ENCODE peak calls at places on chromosome 18, in nine cellular contexts. Z, X, V, K, W, D, F, A and J are unnamed samples.

GRCh38 chr18:5173646-5174045 is 23.4 kb downstream of the AKAIN1 start:
- DNase-seq in V (no peak), Z (no peak), F (no peak), A (no peak), D (no peak), W (no peak), K (no peak), X (no peak), J (no peak)

GRCh38 chr18:79890638-79891037 is 60.8 kb downstream of the SLC66A2 start:
- DNase-seq in V (no peak), X (no peak), D (no peak), W (no peak), A (no peak), K (no peak), F (no peak), Z (no peak), J (no peak)

GRCh38 chr18:80175451-80176235 is 66.6 kb downstream of the ADNP2 start:
- DNase-seq in X (no peak), W (no peak), V (no peak), A (no peak), Z (no peak), K (no peak), D (no peak), F (no peak), J (no peak)

GRCh38 chr18:65326831-65327230 is 424.0 kb upstream of the CDH7 start:
- DNase-seq in Z (no peak), D (no peak), W (no peak), X (no peak), A (no peak), V (no peak), F (no peak), K (no peak), J (no peak)

GRCh38 chr18:74498712-74499629 is 2.8 kb downstream of the CNDP2 start:
- DNase-seq in A (no peak), D (no peak), F (peak), K (peak), V (peak), Z (no peak), W (no peak), X (peak), J (no peak)

GRCh38 chr18:21262979-21263378 is 20.9 kb downstream of the GREB1L start:
- DNase-seq in D (peak), X (no peak), V (no peak), A (no peak), Z (no peak), W (no peak), K (no peak), F (no peak), J (no peak)

GRCh38 chr18:50629148-50629631 is 69.3 kb downstream of the MAPK4 start:
- DNase-seq in D (no peak), K (no peak), V (no peak), F (no peak), X (no peak), Z (no peak), W (no peak), A (no peak), J (no peak)

GRCh38 chr18:54148151-54148550 is 76.3 kb downstream of the MBD2 start:
- DNase-seq in Z (no peak), K (no peak), X (no peak), F (no peak), W (no peak), D (no peak), V (no peak), A (no peak), J (no peak)

GRCh38 chr18:79596451-79597175 is 83.0 kb upstream of the CTDP1 start:
- DNase-seq in W (no peak), D (no peak), A (no peak), Z (no peak), F (no peak), K (no peak), V (peak), X (no peak), J (no peak)

GRCh38 chr18:79439201-79440023 is 43.7 kb downstream of the NFATC1 start:
- DNase-seq in V (no peak), D (no peak), K (no peak), Z (no peak), X (no peak), F (no peak), A (peak), W (no peak), J (no peak)

GRCh38 chr18:46725310-46725709 is 31.5 kb downstream of the ST8SIA5 start:
- DNase-seq in A (no peak), X (no peak), K (no peak), V (no peak), Z (no peak), F (no peak), W (no peak), D (no peak), J (peak)

GRCh38 chr18:74351354-74351753 is 35.7 kb downstream of the C18orf63 start:
- DNase-seq in Z (no peak), K (no peak), F (no peak), V (no peak), D (no peak), X (no peak), A (peak), W (no peak), J (no peak)

GRCh38 chr18:35282353-35282752 is 7.7 kb downstream of the ZSCAN30 start:
- DNase-seq in K (no peak), X (no peak), D (no peak), V (no peak), F (no peak), Z (peak), A (peak), W (no peak), J (no peak)

DNA sequence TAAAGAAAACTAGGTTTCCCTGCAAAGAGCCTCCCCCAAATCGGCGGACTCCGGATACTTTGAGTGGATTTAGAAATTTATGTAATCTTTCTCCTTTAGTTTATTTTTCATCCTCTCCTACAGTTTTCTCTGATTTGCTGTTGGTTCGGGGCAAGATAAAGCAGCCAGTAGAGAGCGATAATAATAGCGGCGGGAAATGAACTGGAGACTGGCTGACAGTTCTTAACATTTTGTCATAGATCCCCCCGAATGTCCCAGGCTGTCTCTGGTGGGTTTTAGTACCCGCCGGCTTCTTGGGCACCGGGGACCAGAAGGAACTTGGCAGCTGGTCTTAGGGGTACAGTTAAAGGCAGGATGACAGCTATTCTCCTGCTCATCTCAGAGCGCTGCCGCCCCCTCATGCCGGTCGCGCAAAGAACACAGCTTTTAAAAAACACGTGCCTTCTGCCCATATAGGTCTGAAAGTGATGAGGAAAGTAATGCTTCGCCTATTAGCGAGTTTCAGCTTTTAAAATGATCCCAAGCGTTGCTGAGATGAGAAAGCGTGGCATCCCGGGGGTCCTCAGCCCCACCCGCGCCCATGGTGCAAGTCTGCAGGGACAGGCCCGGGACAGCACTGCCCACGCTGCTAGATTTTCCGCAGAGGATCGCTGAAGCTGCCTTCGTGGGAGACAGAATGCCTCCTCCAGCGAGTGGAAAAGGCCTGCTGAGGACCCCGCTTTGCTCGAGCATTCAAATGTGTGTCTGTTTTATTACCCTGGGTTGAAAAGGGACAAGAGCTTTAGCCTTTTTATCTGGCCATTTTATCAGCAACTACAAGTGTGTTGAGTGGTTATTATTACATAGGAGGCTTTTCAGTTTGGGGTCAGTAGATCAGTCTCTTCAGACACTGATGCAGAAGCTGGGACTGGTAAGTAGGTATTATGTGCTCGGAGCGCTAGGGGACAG is 3.8 kb downstream of the ONECUT2 start:
- DNase-seq in D (peak), Z (no peak), K (no peak), A (no peak), W (no peak), X (peak), F (no peak), V (no peak), J (no peak)
- TF ChIP-seq CTCF in D (peak), Z (peak), K (no peak), A (no peak), W (no peak), X (no peak), F (peak), V (no peak), J (no peak)

DNA sequence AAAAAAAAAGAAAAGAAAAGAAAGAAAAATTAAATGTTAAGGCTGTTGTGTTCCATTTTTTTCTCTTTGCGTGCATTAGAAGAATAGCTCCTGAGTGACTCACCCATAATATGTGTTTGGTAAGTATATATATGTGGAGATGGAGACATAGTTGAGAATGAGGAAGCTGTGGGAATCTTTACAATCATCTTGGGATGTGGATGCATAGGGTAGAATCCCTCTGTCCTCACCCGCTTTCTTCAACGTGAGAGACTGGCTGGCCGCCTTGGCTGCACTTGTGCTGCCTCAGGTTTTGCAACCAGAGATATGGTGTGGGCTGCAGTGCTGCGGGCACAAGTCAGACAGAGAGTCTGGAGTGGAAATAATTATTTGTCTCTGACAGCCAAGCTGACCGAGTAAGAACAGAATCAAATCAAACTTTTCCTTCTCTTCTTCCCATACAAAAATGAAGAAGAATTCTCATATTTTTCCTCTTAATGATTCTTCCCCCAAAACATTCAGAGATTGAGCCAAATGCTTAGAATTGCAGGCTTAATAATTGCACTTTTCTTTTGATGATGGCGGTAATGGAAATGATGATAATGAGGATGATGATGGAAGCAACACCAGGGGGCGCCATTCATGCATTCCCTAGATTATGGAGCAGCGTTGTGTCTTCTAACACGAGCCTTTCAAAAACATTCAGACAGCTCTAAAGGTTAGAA is 48.5 kb downstream of the SERPINB7 start:
- DNase-seq in F (no peak), X (peak), Z (peak), V (no peak), D (peak), K (peak), A (peak), W (no peak), J (no peak)
- TF ChIP-seq CTCF in F (peak), X (no peak), Z (peak), V (peak), D (peak), K (peak), A (peak), W (no peak), J (peak)

DNA sequence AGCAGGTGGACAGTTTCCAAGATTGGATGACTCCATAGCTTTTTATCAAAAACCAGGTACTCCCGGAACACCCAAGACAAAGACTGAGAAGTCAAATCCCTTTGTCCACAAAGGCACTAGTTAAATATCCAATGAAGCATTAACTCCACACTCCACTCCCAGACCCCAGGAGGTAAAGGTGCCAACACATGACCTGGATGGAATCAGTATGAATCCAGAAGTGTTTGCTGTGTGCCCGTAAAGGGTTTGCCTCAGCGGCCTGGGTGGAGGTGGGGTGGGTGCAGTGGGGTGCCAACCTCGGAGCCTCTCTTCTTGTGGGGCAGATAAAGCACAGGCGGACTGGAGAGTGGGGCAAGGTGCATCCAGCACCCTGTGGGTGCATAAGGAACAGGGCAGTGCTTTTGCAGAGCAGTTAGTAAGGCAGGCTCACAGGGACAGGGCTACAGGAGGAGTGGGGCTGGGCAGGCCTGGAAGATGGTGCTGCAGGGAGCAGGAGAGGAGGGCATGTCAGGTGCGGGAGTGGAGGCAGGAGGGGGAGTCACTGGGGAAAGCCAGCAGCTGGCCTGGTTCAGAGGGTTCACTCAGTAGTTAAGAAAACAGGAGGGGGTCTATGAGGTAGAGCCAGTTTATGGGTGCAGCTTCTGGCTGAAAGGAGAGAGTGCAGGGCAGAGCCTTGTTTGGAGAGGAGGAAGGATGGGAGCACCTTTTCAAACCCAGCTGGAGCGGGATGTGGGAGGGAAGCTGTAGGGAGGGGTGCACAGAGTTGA is 208.4 kb upstream of the SMAD2 start:
- DNase-seq in D (no peak), F (no peak), K (no peak), X (no peak), V (no peak), W (no peak), A (no peak), Z (no peak), J (no peak)
- TF ChIP-seq CTCF in D (no peak), F (no peak), K (no peak), X (no peak), V (no peak), W (no peak), A (no peak), Z (no peak), J (no peak)

GRCh38 chr18:11570770-11571169 is 38.6 kb upstream of the SLC35G4 start:
- DNase-seq in D (no peak), A (peak), F (no peak), X (no peak), W (no peak), K (no peak), V (no peak), Z (no peak), J (no peak)
- TF ChIP-seq CTCF in D (peak), A (peak), F (no peak), X (no peak), W (no peak), K (no peak), V (no peak), Z (no peak), J (peak)

DNA sequence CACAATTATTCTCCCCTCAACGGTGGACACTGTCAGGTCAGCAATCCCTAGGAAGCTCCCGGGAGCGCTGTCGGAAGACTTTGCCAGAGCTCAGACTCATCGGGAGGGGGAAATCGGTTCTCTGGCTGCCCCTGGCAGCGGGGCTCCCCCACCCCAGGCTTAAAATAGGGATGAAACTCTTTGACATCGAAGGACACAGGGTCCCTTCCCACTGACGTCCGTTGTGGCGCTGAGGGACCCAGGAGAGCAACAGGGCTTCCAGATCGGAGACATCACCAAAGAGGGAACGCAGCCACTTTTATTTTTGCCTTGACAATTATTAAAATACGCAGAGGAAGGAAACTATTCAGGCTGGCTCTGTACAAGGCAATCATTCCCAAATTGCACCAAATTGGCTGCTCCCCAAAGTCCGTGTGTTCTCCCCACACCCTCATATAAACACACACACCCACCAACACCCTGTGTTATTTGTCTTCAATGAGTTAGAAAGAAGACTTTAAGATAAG is 249.0 kb downstream of the CDH20 start:
- DNase-seq in X (no peak), F (no peak), W (peak), A (no peak), Z (no peak), V (no peak), K (peak), D (no peak), J (no peak)
- TF ChIP-seq CTCF in X (no peak), F (no peak), W (peak), A (no peak), Z (no peak), V (no peak), K (peak), D (no peak), J (no peak)

GRCh38 chr18:8484951-8485350 is 124.3 kb upstream of the RAB12 start:
- DNase-seq in K (no peak), D (no peak), V (no peak), X (no peak), W (no peak), Z (no peak), A (no peak), F (no peak), J (peak)

GRCh38 chr18:8493141-8493540 is 116.1 kb upstream of the RAB12 start:
- DNase-seq in Z (no peak), K (no peak), V (no peak), W (no peak), D (no peak), X (no peak), A (no peak), F (no peak), J (peak)

GRCh38 chr18:8491516-8491915 is 117.7 kb upstream of the RAB12 start:
- DNase-seq in Z (no peak), A (no peak), W (no peak), F (no peak), V (no peak), X (no peak), D (no peak), K (no peak), J (no peak)

DNA sequence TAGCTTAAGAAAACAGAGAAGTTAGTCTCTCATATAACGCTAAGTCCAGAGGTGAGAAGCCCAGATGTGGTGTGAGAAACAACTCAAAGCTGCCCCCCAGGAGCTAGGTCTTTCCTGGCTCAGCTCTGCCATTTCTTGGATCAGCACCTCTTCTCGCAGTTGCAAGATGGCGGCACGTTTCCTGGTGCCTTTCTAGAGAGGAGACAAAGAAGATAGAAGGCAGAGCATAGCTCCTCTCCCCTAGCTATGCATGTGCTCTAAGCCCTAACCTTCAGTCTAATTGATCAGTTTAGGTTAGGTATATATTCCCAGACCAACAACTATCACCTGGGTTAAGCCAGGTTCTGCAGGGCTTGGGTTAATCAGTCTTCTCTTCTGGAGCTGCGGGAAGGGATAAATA is 119.5 kb upstream of the RAB12 start:
- DNase-seq in A (no peak), X (no peak), W (peak), V (no peak), F (no peak), D (no peak), K (no peak), Z (no peak), J (peak)
- TF ChIP-seq CTCF in A (no peak), X (no peak), W (no peak), V (no peak), F (no peak), D (no peak), K (no peak), Z (no peak), J (no peak)

GRCh38 chr18:36974686-36975085 is 145.8 kb downstream of the KIAA1328 start:
- DNase-seq in F (no peak), V (no peak), A (no peak), W (no peak), D (no peak), X (no peak), K (no peak), Z (no peak), J (no peak)

GRCh38 chr18:36977121-36977520 is 148.2 kb downstream of the KIAA1328 start:
- DNase-seq in D (no peak), Z (no peak), F (no peak), X (no peak), V (no peak), K (no peak), W (no peak), A (no peak), J (no peak)
- TF ChIP-seq CTCF in D (no peak), Z (no peak), F (no peak), X (no peak), V (no peak), K (no peak), W (no peak), A (no peak), J (no peak)

GRCh38 chr18:33231474-33232317 is 208.8 kb downstream of the CCDC178 start:
- DNase-seq in Z (peak), D (peak), X (peak), A (peak), F (peak), W (no peak), V (peak), K (peak), J (peak)

DNA sequence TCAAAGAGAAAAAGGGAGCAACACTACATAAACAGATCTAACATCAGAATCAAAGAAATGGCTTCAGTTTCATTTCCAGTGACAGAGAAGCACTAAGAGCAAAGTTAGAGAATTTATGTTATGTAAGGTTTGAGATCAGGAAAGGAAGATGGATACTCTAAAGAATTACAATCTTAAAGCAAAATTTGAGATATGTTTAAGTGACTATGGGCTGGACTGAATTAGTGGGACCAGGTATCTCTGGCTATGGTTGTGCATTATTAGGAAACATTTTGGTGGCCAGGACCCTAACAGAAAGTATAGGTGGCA is 208.2 kb downstream of the CCDC178 start:
- DNase-seq in W (no peak), D (no peak), F (no peak), Z (no peak), A (no peak), K (no peak), V (no peak), X (no peak), J (no peak)
- TF ChIP-seq CTCF in W (no peak), D (no peak), F (no peak), Z (no peak), A (no peak), K (no peak), V (no peak), X (no peak), J (peak)